ENCODE peak calls at places on chromosomes 7 and 10, in seven cellular contexts. I is COR-L47; X is DMS79; S is cardiac muscle cell; J is NCI-H2029; W is stimulated activated CD8-positive, alpha-beta memory T cell treated with anti-CD3 and anti-CD28 coated beads, Interleukin-12 subunit alpha, Interleukin-12 subunit beta, amount 100 ng/mL, for 4 hours; F is pancreas. D is an unnamed sample.

GRCh38 chr7:112770051-112770450 is 20.1 kb downstream of the TMEM168 start:
- DNase-seq in I (no peak), X (peak; percentile 53), S (no peak), J (no peak), W (no peak), F (no peak), D (no peak)

GRCh38 chr10:74816824-74817498 is 9.4 kb upstream of the KAT6B start:
- DNase-seq in I (no peak), X (no peak), S (no peak), J (no peak), W (no peak), F (no peak), D (no peak)

GRCh38 chr7:92766461-92767003 is 69.8 kb downstream of the CDK6 start:
- DNase-seq in I (peak; percentile 26), X (no peak), S (peak; percentile 51), J (no peak), W (no peak), F (no peak), D (no peak)

GRCh38 chr10:118571123-118571522 is 24.3 kb downstream of the PRLHR start:
- DNase-seq in I (no peak), X (no peak), S (peak; percentile 62), J (no peak), W (no peak), F (no peak), D (peak; percentile 20)

GRCh38 chr10:1572519-1573333 is 164.6 kb downstream of the ADARB2 start:
- DNase-seq in I (peak; percentile 37), X (no peak), S (no peak), J (peak; percentile 67), W (no peak), F (no peak), D (no peak)

GRCh38 chr7:27188666-27189559 is 3.9 kb upstream of the HOXA11 start:
- DNase-seq in I (no peak), X (no peak), S (peak; percentile 30), J (no peak), W (no peak), F (peak; percentile 13), D (no peak)

GRCh38 chr10:65742851-65743250 is 1183.0 kb upstream of the LRRTM3 start:
- DNase-seq in I (no peak), X (no peak), S (no peak), J (no peak), W (no peak), F (no peak), D (no peak)

GRCh38 chr10:37844644-37845043 is 12.8 kb downstream of the ZNF248 start:
- DNase-seq in I (no peak), X (no peak), S (no peak), J (no peak), W (no peak), F (no peak), D (no peak)

GRCh38 chr7:45660201-45660900 is 86.2 kb downstream of the ADCY1 start:
- DNase-seq in I (no peak), X (no peak), S (no peak), J (no peak), W (no peak), F (no peak), D (no peak)

GRCh38 chr10:124450010-124450782 is at the start of gene NKX1-2:
- DNase-seq in I (peak; percentile 59), X (no peak), S (no peak), J (no peak), W (no peak), F (no peak), D (no peak)

GRCh38 chr10:95818663-95819062 is 62.7 kb downstream of the ENTPD1 start:
- DNase-seq in I (no peak), X (no peak), S (peak; percentile 90), J (no peak), W (no peak), F (no peak), D (no peak)

D was measured in stimulated activated effector memory CD8-positive, alpha-beta T cell treated with anti-CD3 and anti-CD28 coated beads, Interleukin-12 subunit alpha, Interleukin-12 subunit beta, amount 100 ng/mL, for 72 hours.